ENCODE peak calls at places on chromosomes 11 and 22, in four cellular contexts. J is GM23248, S is hepatocyte, R is endodermal cell. K is an unnamed sample.

GRCh38 chr11:111336062-111336461 is 37.7 kb downstream of the POU2AF3 start:
- DNase-seq in J (no peak), R (no peak), S (no peak), K (no peak)

GRCh38 chr22:49838771-49839717 is 11.4 kb upstream of the BRD1 start:
- DNase-seq in J (no peak), R (peak; percentile 75), S (no peak), K (no peak)

GRCh38 chr22:49233507-49234100 is 594.1 kb downstream of the BRD1 start:
- DNase-seq in R (no peak), J (no peak), S (no peak), K (no peak)

GRCh38 chr11:17799147-17799546 is 64.6 kb downstream of the KCNC1 start:
- DNase-seq in R (no peak), S (no peak), J (no peak), K (no peak)

GRCh38 chr11:9037046-9037780 is 33.4 kb upstream of the NRIP3 start:
- DNase-seq in J (no peak), S (no peak), R (no peak), K (no peak)

GRCh38 chr11:68380786-68381622 is 68.6 kb downstream of the LRP5 start:
- DNase-seq in R (no peak), J (no peak), S (no peak), K (no peak)

GRCh38 chr11:6611092-6612007 is 666 bp downstream of the TAF10 start:
- DNase-seq in S (no peak), J (peak; percentile 58), R (peak; percentile 45), K (peak; percentile 40)

GRCh38 chr11:78586452-78587046 is 11.9 kb upstream of the NARS2 start:
- DNase-seq in J (peak; percentile 30), S (no peak), R (no peak), K (no peak)

GRCh38 chr11:79116600-79116999 is 324.2 kb downstream of the TENM4 start:
- DNase-seq in R (no peak), S (no peak), J (no peak), K (no peak)

GRCh38 chr11:48129697-48130395 is 86.8 kb upstream of the OR4B1 start:
- DNase-seq in S (no peak), R (no peak), J (no peak), K (no peak)

GRCh38 chr22:21933413-21933812 is 19.2 kb downstream of the PPM1F start:
- DNase-seq in S (no peak), R (no peak), J (no peak), K (no peak)

GRCh38 chr22:22197993-22198402 is 46.6 kb upstream of the VPREB1 start:
- DNase-seq in R (no peak), S (no peak), J (no peak), K (no peak)

GRCh38 chr11:133168016-133168415 is 364.3 kb downstream of the OPCML start:
- DNase-seq in J (no peak), S (no peak), R (no peak), K (no peak)

GRCh38 chr11:81224396-81224795 is 1509.3 kb downstream of the FAM181B start:
- DNase-seq in R (no peak), S (no peak), J (no peak), K (no peak)

GRCh38 chr11:134024420-134025085 is 44.3 kb upstream of the JAM3 start:
- DNase-seq in J (peak; percentile 91), R (no peak), S (no peak), K (peak; percentile 88)

GRCh38 chr11:54946429-54946828 is 239.8 kb downstream of the OR4A5 start:
- DNase-seq in J (no peak), R (no peak), S (no peak), K (no peak)

GRCh38 chr11:832529-833113 is at the start of gene CD151:
- DNase-seq in S (peak; percentile 89), J (peak; percentile 90), R (peak; percentile 92), K (peak; percentile 91)

GRCh38 chr11:65560555-65561418 is 2.6 kb upstream of the LTBP3 start:
- DNase-seq in S (peak; percentile 69), R (peak; percentile 88), J (peak; percentile 76), K (peak; percentile 89)

GRCh38 chr22:38874529-38875222 is 2.7 kb upstream of the CBX6 start:
- DNase-seq in R (no peak), J (no peak), S (no peak), K (no peak)

GRCh38 chr11:111086058-111086457 is 159.5 kb upstream of the POU2AF2 start:
- DNase-seq in R (peak; percentile 74), J (no peak), S (peak; percentile 15), K (no peak)

GRCh38 chr11:119734788-119735187 is 5.8 kb upstream of the NECTIN1 start:
- DNase-seq in S (no peak), R (no peak), J (no peak), K (no peak)

GRCh38 chr22:47008208-47008885 is 245.9 kb downstream of the TBC1D22A start:
- DNase-seq in J (no peak), S (no peak), R (no peak), K (no peak)
- H3K36me3 ChIP-seq in J (no peaks in the 10 kb centered on the region), S (no peaks in the 10 kb centered on the region), R (peaks cover 33% of the 10 kb centered on the region), K (peaks cover 4% of the 10 kb centered on the region)

DNA sequence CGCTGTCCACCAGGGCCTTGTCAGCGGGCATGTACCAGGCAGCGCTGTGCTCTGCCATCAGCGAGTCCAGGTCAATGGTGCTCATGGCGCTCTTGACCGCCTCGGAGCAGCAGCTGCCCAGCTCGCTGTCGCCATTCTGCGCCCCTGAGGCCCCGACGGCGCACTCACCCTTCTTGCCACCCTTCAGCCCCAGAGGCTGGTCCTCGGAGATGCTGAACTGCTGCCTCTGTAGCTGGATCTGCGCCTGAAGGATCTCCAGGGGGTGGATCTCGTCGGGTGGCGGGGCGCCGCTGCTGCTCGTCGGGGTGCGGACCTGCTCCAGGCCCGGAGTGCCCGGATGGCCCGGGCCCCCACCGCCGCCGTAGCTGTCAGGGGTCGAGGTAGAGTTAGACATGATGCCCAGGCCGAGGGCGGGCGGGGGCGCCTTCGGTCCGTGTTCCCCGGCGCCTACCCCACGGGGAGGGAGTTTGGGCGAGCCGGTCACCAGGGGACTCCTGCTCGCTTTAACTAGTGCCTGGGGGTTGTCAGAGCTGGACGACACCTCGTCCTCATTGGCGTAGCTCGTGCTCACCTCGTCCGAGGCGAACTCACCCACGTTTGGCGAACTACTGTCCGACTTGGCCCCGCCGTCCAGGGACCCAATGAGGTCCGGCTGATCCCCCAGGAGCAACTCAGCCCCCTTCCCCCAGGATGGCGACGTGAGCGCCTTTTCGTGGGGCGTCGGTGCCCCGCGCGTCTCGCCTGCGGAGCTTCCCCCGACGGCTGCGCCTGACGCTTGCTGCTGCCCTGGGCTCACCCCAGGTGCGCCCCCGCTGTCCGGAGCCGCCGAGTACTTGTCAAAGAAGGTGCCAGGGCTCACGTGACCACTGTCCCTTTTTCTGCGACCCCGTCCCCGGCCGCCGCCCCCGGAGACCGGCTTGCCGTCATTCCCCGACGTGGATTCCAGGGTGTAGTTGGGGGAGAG is 4.4 kb downstream of the MN1 start:
- DNase-seq in R (peak; percentile 73), S (no peak), J (no peak), K (no peak)
- H3K4me3 ChIP-seq in R (no peak overlapping the region), S (no peak overlapping the region), J (peak overlapping the region; percentile 63), K (no peak overlapping the region)

GRCh38 chr22:11616811-11617210 is 3911.2 kb upstream of the OR11H1 start:
- DNase-seq in R (no peak), S (no peak), J (no peak), K (no peak)
- H3K9me3 ChIP-seq in R (peaks cover 85% of the 10 kb centered on the region), S (peaks cover 10% of the 10 kb centered on the region), J (no peaks in the 10 kb centered on the region), K (no peaks in the 10 kb centered on the region)

GRCh38 chr11:67179892-67180490 is 60.9 kb downstream of the KDM2A start:
- DNase-seq in S (no peak), J (no peak), R (no peak), K (no peak)
- H3K36me3 ChIP-seq in S (peaks cover 4% of the 10 kb centered on the region), J (peaks cover 34% of the 10 kb centered on the region), R (peaks cover 50% of the 10 kb centered on the region), K (peaks cover 43% of the 10 kb centered on the region)

DNA sequence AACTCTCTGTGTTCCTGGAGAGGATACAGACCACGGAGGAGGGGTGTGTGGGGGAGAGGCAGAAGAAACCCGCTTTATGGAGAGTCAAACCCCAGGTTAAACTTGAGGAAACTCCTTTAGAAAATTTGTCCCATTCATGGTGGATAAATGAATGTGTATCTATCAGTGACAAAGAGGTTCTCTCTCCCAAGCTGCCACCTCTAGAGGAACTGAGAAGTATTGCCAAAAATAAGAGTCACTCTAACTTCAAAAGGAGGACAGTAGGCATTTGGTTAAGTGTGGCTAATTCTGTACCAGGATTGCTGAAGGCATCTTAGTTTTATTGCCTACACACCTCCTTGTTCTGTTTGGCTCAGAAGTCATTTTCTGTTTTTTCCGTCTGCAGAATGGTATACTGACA is 189.0 kb upstream of the MPPED2 start:
- DNase-seq in S (no peak), R (peak; percentile 49), J (no peak), K (no peak)
- H3K4me3 ChIP-seq in S (no peak overlapping the region), R (no peak overlapping the region), J (no peak overlapping the region), K (no peak overlapping the region)

DNA sequence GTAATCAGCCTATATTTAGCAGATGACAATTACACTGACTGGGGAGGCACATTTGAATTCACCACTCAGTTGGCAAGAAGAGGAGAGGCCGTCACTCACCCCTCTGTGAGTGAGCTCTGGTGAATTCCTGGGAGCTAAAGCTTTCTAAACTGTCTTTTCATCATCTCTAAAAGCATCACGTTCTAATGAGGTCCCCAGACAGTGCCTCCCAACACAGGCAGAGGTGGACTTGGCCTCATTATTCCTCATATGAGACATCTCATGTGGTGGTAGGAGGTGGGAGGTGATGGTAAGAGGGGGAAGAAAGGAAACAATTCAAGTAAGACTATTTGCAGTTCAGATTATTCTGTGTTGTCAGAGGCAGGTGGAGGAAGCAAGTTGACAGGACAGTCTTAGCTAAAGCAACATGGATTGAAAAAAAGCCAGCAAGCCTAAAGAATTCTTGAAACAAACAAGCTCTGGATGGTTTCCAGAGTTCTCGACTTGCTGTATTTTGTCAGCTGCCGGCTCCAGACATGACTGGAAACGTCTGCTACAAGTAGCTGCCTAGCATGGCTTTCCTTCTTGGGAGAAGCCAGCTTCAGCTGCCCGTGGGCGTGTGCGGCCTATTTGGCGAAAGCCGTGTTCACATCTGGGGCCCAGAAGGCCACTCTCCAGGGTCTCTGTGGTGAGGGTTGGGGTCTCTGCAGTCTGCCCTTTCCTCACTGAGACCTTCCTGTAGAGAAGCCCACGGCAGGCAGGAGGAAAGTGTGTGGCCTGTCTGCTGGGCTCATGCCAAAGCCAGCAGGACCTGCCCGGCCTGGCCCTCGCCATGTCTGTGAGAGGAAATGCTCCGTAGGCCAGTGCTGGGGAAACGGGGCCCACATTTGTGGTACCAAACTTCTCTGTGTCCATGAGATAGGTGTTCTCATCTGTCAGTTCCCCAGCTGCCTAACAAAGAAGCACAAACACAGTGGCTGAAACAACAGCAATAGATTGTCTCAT is 772.0 kb downstream of the TBC1D22A start:
- DNase-seq in S (no peak), J (no peak), R (no peak), K (no peak)
- H3K9me3 ChIP-seq in S (no peaks in the 10 kb centered on the region), J (no peaks in the 10 kb centered on the region), R (peaks cover 59% of the 10 kb centered on the region), K (no peaks in the 10 kb centered on the region)